ENCODE peak calls at places on chromosome 1, in nine cellular contexts. One of them, this sample, is unnamed.

GRCh38 chr1:242224426-242224825 is 225.5 kb upstream of the MAP1LC3C start:
- DNase-seq in GDM1: no peak
- DNase-seq in M059J: no peak
- DNase-seq in hepatic stellate cell: no peak
- DNase-seq in heart left ventricle: no peak
- DNase-seq in AG09309: no peak
- DNase-seq in stimulated activated naive B cell treated with anti-CD40 and anti-IgM and Interleukin-4, amounts not matched to agents 10 μg/mL and 1 μg/mL and 100 μg/mL, for 72 hours: no peak
- DNase-seq in effector memory CD8-positive, alpha-beta T cell: no peak
- DNase-seq in fibroblast of lung: no peak
- DNase-seq in this sample: no peak

GRCh38 chr1:156489166-156489934 is 11.2 kb downstream of the MEF2D start:
- DNase-seq in GDM1: no peak
- DNase-seq in M059J: no peak
- DNase-seq in hepatic stellate cell: peak; percentile 69
- DNase-seq in heart left ventricle: peak; percentile 89
- DNase-seq in AG09309: no peak
- DNase-seq in stimulated activated naive B cell treated with anti-CD40 and anti-IgM and Interleukin-4, amounts not matched to agents 10 μg/mL and 1 μg/mL and 100 μg/mL, for 72 hours: no peak
- DNase-seq in effector memory CD8-positive, alpha-beta T cell: peak; percentile 49
- DNase-seq in fibroblast of lung: no peak
- DNase-seq in this sample: no peak

GRCh38 chr1:119987112-119987511 is 82.3 kb downstream of the NOTCH2 start:
- DNase-seq in GDM1: no peak
- DNase-seq in M059J: peak; percentile 91
- DNase-seq in hepatic stellate cell: peak; percentile 23
- DNase-seq in heart left ventricle: no peak
- DNase-seq in AG09309: peak; percentile 81
- DNase-seq in stimulated activated naive B cell treated with anti-CD40 and anti-IgM and Interleukin-4, amounts not matched to agents 10 μg/mL and 1 μg/mL and 100 μg/mL, for 72 hours: no peak
- DNase-seq in effector memory CD8-positive, alpha-beta T cell: no peak
- DNase-seq in fibroblast of lung: peak; percentile 88
- DNase-seq in this sample: no peak

GRCh38 chr1:2628933-2629626 is 3.7 kb downstream of the MMEL1 start:
- DNase-seq in GDM1: no peak
- DNase-seq in M059J: no peak
- DNase-seq in hepatic stellate cell: no peak
- DNase-seq in heart left ventricle: no peak
- DNase-seq in AG09309: no peak
- DNase-seq in stimulated activated naive B cell treated with anti-CD40 and anti-IgM and Interleukin-4, amounts not matched to agents 10 μg/mL and 1 μg/mL and 100 μg/mL, for 72 hours: no peak
- DNase-seq in effector memory CD8-positive, alpha-beta T cell: no peak
- DNase-seq in fibroblast of lung: no peak
- DNase-seq in this sample: no peak

GRCh38 chr1:91872560-91873081 is 13.3 kb downstream of the TGFBR3 start:
- DNase-seq in GDM1: no peak
- DNase-seq in M059J: peak; percentile 66
- DNase-seq in hepatic stellate cell: no peak
- DNase-seq in heart left ventricle: no peak
- DNase-seq in AG09309: no peak
- DNase-seq in stimulated activated naive B cell treated with anti-CD40 and anti-IgM and Interleukin-4, amounts not matched to agents 10 μg/mL and 1 μg/mL and 100 μg/mL, for 72 hours: no peak
- DNase-seq in effector memory CD8-positive, alpha-beta T cell: no peak
- DNase-seq in fibroblast of lung: peak; percentile 32
- DNase-seq in this sample: no peak

GRCh38 chr1:24987875-24988559 is 57.9 kb upstream of the RUNX3 start:
- DNase-seq in GDM1: no peak
- DNase-seq in M059J: no peak
- DNase-seq in hepatic stellate cell: no peak
- DNase-seq in heart left ventricle: no peak
- DNase-seq in AG09309: no peak
- DNase-seq in stimulated activated naive B cell treated with anti-CD40 and anti-IgM and Interleukin-4, amounts not matched to agents 10 μg/mL and 1 μg/mL and 100 μg/mL, for 72 hours: peak; percentile 51
- DNase-seq in effector memory CD8-positive, alpha-beta T cell: no peak
- DNase-seq in fibroblast of lung: no peak
- DNase-seq in this sample: no peak

GRCh38 chr1:200535605-200536004 is 84.9 kb downstream of the KIF14 start:
- DNase-seq in GDM1: no peak
- DNase-seq in M059J: peak; percentile 76
- DNase-seq in hepatic stellate cell: no peak
- DNase-seq in heart left ventricle: no peak
- DNase-seq in AG09309: no peak
- DNase-seq in stimulated activated naive B cell treated with anti-CD40 and anti-IgM and Interleukin-4, amounts not matched to agents 10 μg/mL and 1 μg/mL and 100 μg/mL, for 72 hours: no peak
- DNase-seq in effector memory CD8-positive, alpha-beta T cell: no peak
- DNase-seq in fibroblast of lung: peak; percentile 23
- DNase-seq in this sample: no peak

GRCh38 chr1:30795026-30795425 is 37.5 kb upstream of the LAPTM5 start:
- DNase-seq in GDM1: no peak
- DNase-seq in M059J: no peak
- DNase-seq in hepatic stellate cell: no peak
- DNase-seq in heart left ventricle: no peak
- DNase-seq in AG09309: no peak
- DNase-seq in stimulated activated naive B cell treated with anti-CD40 and anti-IgM and Interleukin-4, amounts not matched to agents 10 μg/mL and 1 μg/mL and 100 μg/mL, for 72 hours: no peak
- DNase-seq in effector memory CD8-positive, alpha-beta T cell: no peak
- DNase-seq in fibroblast of lung: no peak
- DNase-seq in this sample: no peak

GRCh38 chr1:9454494-9455066 is 84.7 kb upstream of the SLC25A33 start:
- DNase-seq in GDM1: no peak
- DNase-seq in M059J: no peak
- DNase-seq in hepatic stellate cell: no peak
- DNase-seq in heart left ventricle: no peak
- DNase-seq in AG09309: no peak
- DNase-seq in stimulated activated naive B cell treated with anti-CD40 and anti-IgM and Interleukin-4, amounts not matched to agents 10 μg/mL and 1 μg/mL and 100 μg/mL, for 72 hours: no peak
- DNase-seq in effector memory CD8-positive, alpha-beta T cell: no peak
- DNase-seq in fibroblast of lung: no peak
- DNase-seq in this sample: no peak

GRCh38 chr1:22903113-22903512 is 69.6 kb downstream of the LACTBL1 start:
- DNase-seq in GDM1: no peak
- DNase-seq in M059J: peak; percentile 92
- DNase-seq in hepatic stellate cell: no peak
- DNase-seq in heart left ventricle: no peak
- DNase-seq in AG09309: peak; percentile 8
- DNase-seq in stimulated activated naive B cell treated with anti-CD40 and anti-IgM and Interleukin-4, amounts not matched to agents 10 μg/mL and 1 μg/mL and 100 μg/mL, for 72 hours: no peak
- DNase-seq in effector memory CD8-positive, alpha-beta T cell: no peak
- DNase-seq in fibroblast of lung: no peak
- DNase-seq in this sample: no peak